ENCODE peak calls at places on chromosomes 6 and 20, in six cellular contexts. U, W, D, A, I and V are unnamed samples.

GRCh38 chr20:54629632-54630031 is 154.2 kb downstream of the DOK5 start:
- DNase-seq in U (no peak), W (no peak), D (no peak), I (no peak), A (no peak), V (no peak)

GRCh38 chr6:42929928-42930360 is 664 bp downstream of the CNPY3 start:
- DNase-seq in W (no peak), D (peak), A (no peak), U (peak), I (peak), V (peak)

GRCh38 chr20:53598140-53599038 is 4.8 kb upstream of the ZNF217 start:
- DNase-seq in D (no peak), I (no peak), A (no peak), W (no peak), U (no peak), V (no peak)

GRCh38 chr6:35341557-35341956 is 801 bp upstream of the PPARD start:
- DNase-seq in U (no peak), I (no peak), A (no peak), D (no peak), W (no peak), V (no peak)

GRCh38 chr6:122947355-122947754 is 48.7 kb upstream of the CLVS2 start:
- DNase-seq in D (no peak), W (no peak), A (no peak), I (no peak), U (peak), V (no peak)

GRCh38 chr20:10670521-10671220 is 3.1 kb downstream of the JAG1 start:
- DNase-seq in I (no peak), U (no peak), D (peak), A (no peak), W (no peak), V (no peak)

GRCh38 chr6:142271476-142271875 is 30.3 kb upstream of the ADGRG6 start:
- DNase-seq in U (peak), W (no peak), D (peak), A (no peak), I (no peak), V (no peak)

GRCh38 chr20:63183422-63184146 is 32.3 kb downstream of the YTHDF1 start:
- DNase-seq in U (peak), W (peak), I (no peak), A (peak), D (peak), V (peak)

GRCh38 chr6:1390071-1390804 is 862 bp downstream of the FOXF2 start:
- DNase-seq in W (no peak), U (peak), D (peak), I (no peak), A (no peak), V (no peak)

GRCh38 chr6:143408151-143408786 is 42.2 kb downstream of the ADAT2 start:
- DNase-seq in W (no peak), U (no peak), I (no peak), D (no peak), A (no peak), V (no peak)

GRCh38 chr20:43529457-43530153 is 22.1 kb downstream of the L3MBTL1 start:
- DNase-seq in W (no peak), I (no peak), U (no peak), A (no peak), D (no peak), V (no peak)

GRCh38 chr6:37499433-37500293 is at the start of gene CCDC167:
- DNase-seq in W (peak), U (peak), A (peak), D (peak), I (peak), V (peak)